ENCODE peak calls at places on chromosome 1, in nine cellular contexts. C is prostate gland; O is kidney; P is A549; Y is thoracic aorta; V is CD8-positive, alpha-beta memory T cell; J is PC-9; E is fibroblast of lung; B is neural progenitor cell. F is an unnamed sample.

GRCh38 chr1:236301080-236301957 is 19.6 kb upstream of the ERO1B start:
- DNase-seq in C (no peak), O (no peak), P (no peak), Y (no peak), V (no peak), J (no peak), E (no peak), B (no peak), F (no peak)

GRCh38 chr1:59730759-59731478 is 83.8 kb upstream of the HOOK1 start:
- DNase-seq in C (peak; percentile 20), O (no peak), P (peak; percentile 40), Y (peak; percentile 80), V (no peak), J (peak; percentile 40), E (peak; percentile 98), B (no peak), F (peak; percentile 80)

GRCh38 chr1:178220094-178220493 is 126.2 kb downstream of the RASAL2 start:
- DNase-seq in C (no peak), O (no peak), P (no peak), Y (no peak), V (no peak), J (no peak), E (peak; percentile 22), B (no peak), F (no peak)

GRCh38 chr1:164017239-164017638 is 541.7 kb upstream of the PBX1 start:
- DNase-seq in C (no peak), O (peak; percentile 27), P (no peak), Y (no peak), V (no peak), J (no peak), E (no peak), B (no peak), F (no peak)

GRCh38 chr1:98854137-98854536 is 150.5 kb downstream of the PLPPR5 start:
- DNase-seq in C (no peak), O (no peak), P (no peak), Y (no peak), V (no peak), J (no peak), E (no peak), B (no peak), F (no peak)

GRCh38 chr1:176157995-176158394 is 49.1 kb downstream of the COP1 start:
- DNase-seq in C (no peak), O (no peak), P (no peak), Y (no peak), V (no peak), J (no peak), E (no peak), B (no peak), F (no peak)

GRCh38 chr1:20308569-20308968 is 17.9 kb downstream of the VWA5B1 start:
- DNase-seq in C (no peak), O (peak; percentile 42), P (no peak), Y (no peak), V (no peak), J (no peak), E (no peak), B (no peak), F (no peak)

GRCh38 chr1:60063561-60063960 is 10.0 kb downstream of the C1orf87 start:
- DNase-seq in C (no peak), O (no peak), P (no peak), Y (no peak), V (no peak), J (no peak), E (no peak), B (no peak), F (no peak)

GRCh38 chr1:169670836-169671235 is 40.6 kb downstream of the SELL start:
- DNase-seq in C (no peak), O (no peak), P (no peak), Y (no peak), V (no peak), J (no peak), E (no peak), B (no peak), F (no peak)

GRCh38 chr1:196651637-196652215 is at the start of gene CFH:
- DNase-seq in C (no peak), O (no peak), P (no peak), Y (no peak), V (no peak), J (peak; percentile 4), E (peak; percentile 95), B (no peak), F (no peak)

GRCh38 chr1:116377564-116378529 is 4.8 kb downstream of the ATP1A1 start:
- DNase-seq in C (peak; percentile 61), O (no peak), P (no peak), Y (no peak), V (peak; percentile 22), J (no peak), E (peak; percentile 96), B (no peak), F (peak; percentile 50)

GRCh38 chr1:116382321-116382720 is 9.3 kb downstream of the ATP1A1 start:
- DNase-seq in C (no peak), O (no peak), P (no peak), Y (no peak), V (no peak), J (no peak), E (peak; percentile 75), B (no peak), F (no peak)

GRCh38 chr1:116380499-116381316 is 7.7 kb downstream of the ATP1A1 start:
- DNase-seq in C (no peak), O (no peak), P (no peak), Y (peak; percentile 11), V (no peak), J (no peak), E (no peak), B (no peak), F (no peak)

GRCh38 chr1:116379057-116379630 is 6.1 kb downstream of the ATP1A1 start:
- DNase-seq in C (no peak), O (no peak), P (no peak), Y (no peak), V (no peak), J (no peak), E (no peak), B (no peak), F (no peak)

DNA sequence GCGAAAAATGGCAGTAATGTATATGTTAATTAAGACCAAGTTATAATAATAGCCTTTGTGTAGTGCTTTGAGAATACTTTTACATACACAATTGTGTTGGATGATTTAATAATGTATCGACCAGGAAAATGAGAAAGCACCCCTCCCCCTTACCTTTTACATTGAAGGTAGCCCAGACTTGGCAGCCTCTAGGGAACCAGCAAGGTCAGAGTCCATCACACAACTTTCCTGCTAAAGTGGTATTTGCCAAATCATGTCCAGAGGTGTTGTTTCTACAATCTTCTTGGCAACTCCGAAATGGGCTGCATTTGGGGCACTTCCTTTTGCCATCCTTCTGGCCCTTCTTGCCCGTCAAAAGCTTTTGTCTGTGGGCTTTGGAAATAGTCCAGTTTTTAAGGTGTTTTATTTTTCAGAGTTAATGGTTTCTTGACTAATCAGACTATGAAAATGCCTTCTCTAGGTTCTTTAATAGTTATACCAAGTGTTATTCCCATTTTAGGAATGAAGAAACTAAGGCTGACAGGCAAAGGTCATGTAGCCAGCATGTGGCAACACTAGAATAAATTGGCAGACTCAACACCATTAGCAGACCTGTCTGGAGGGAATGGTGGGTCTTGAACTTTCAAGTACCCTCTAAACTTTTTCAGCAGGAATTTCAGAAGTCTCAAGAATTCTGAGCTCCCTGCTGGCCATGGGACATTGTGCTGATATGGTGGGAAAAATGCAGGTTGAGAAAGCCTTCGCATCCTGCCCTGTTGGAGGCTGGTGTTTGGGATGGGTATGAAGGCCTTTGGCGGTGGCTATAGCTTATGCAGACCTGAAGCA is 6.8 kb downstream of the ATP1A1 start:
- DNase-seq in C (no peak), O (no peak), P (no peak), Y (no peak), V (no peak), J (no peak), E (no peak), B (no peak), F (no peak)
- H3K4me1 ChIP-seq in C (peaks cover 8% of the 10 kb centered on the region), O (peaks cover 65% of the 10 kb centered on the region), P (peaks cover 57% of the 10 kb centered on the region), Y (peaks cover 79% of the 10 kb centered on the region), V (peaks cover 85% of the 10 kb centered on the region), J (peaks cover 63% of the 10 kb centered on the region), E (peaks cover 23% of the 10 kb centered on the region), B (peaks cover 64% of the 10 kb centered on the region), F (peaks cover 37% of the 10 kb centered on the region)

GRCh38 chr1:94324168-94324544 is 86.8 kb upstream of the ARHGAP29 start:
- DNase-seq in C (no peak), O (no peak), P (no peak), Y (no peak), V (no peak), J (no peak), E (peak; percentile 43), B (no peak), F (peak; percentile 84)

GRCh38 chr1:94321662-94322061 is 84.3 kb upstream of the ARHGAP29 start:
- DNase-seq in C (peak; percentile 71), O (no peak), P (no peak), Y (no peak), V (no peak), J (no peak), E (no peak), B (no peak), F (no peak)

GRCh38 chr1:94323311-94324167 is 86.2 kb upstream of the ARHGAP29 start:
- DNase-seq in C (no peak), O (no peak), P (no peak), Y (no peak), V (no peak), J (no peak), E (peak; percentile 21), B (no peak), F (no peak)

GRCh38 chr1:94325379-94326302 is 88.3 kb upstream of the ARHGAP29 start:
- DNase-seq in C (no peak), O (no peak), P (peak; percentile 69), Y (no peak), V (no peak), J (peak; percentile 79), E (peak; percentile 100), B (no peak), F (peak; percentile 96)

GRCh38 chr1:94322696-94323095 is 85.3 kb upstream of the ARHGAP29 start:
- DNase-seq in C (no peak), O (no peak), P (peak; percentile 25), Y (no peak), V (no peak), J (peak; percentile 80), E (peak; percentile 22), B (no peak), F (peak; percentile 76)
- H3K4me1 ChIP-seq in C (peaks cover 8% of the 10 kb centered on the region), O (peaks cover 18% of the 10 kb centered on the region), P (peaks cover 88% of the 10 kb centered on the region), Y (peaks cover 32% of the 10 kb centered on the region), V (no peaks in the 10 kb centered on the region), J (peaks cover 78% of the 10 kb centered on the region), E (peaks cover 21% of the 10 kb centered on the region), B (peaks cover 37% of the 10 kb centered on the region), F (peaks cover 84% of the 10 kb centered on the region)

DNA sequence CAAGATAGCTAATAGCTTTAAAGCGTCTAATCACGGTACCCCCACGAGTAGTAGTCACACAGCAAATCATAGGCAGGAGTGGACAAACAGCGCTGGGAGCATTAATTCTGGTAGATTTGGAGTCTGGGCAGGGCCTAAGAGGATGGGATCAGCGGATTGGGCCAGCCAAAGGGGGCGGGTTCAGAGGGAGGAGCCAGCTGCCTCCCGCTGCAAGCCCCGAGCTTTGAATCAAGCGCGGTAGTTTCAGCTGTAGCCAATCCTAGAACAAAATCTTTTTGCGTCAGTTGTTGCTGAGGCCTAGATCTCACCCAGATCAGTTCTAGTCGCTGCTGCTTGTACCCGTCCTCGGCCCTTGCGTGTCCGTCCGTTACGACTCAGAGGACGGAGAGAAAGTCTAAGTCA is 576 bp upstream of the NASP start:
- DNase-seq in C (peak; percentile 95), O (peak; percentile 97), P (peak; percentile 97), Y (peak; percentile 89), V (peak; percentile 93), J (peak; percentile 95), E (peak; percentile 95), B (peak; percentile 97), F (peak; percentile 97)
- H3K4me1 ChIP-seq in C (peaks cover 10% of the 10 kb centered on the region), O (no peaks in the 10 kb centered on the region), P (peaks cover 13% of the 10 kb centered on the region), Y (peaks cover 10% of the 10 kb centered on the region), V (peaks cover 21% of the 10 kb centered on the region), J (peaks cover 17% of the 10 kb centered on the region), E (peaks cover 5% of the 10 kb centered on the region), B (peaks cover 15% of the 10 kb centered on the region), F (peaks cover 8% of the 10 kb centered on the region)

GRCh38 chr1:165900576-165901380 is 73.4 kb downstream of the UCK2 start:
- DNase-seq in C (peak; percentile 64), O (no peak), P (no peak), Y (no peak), V (no peak), J (no peak), E (no peak), B (no peak), F (no peak)
- H3K4me1 ChIP-seq in C (no peaks in the 10 kb centered on the region), O (no peaks in the 10 kb centered on the region), P (peaks cover 20% of the 10 kb centered on the region), Y (peaks cover 39% of the 10 kb centered on the region), V (no peaks in the 10 kb centered on the region), J (no peaks in the 10 kb centered on the region), E (peaks cover 58% of the 10 kb centered on the region), B (no peaks in the 10 kb centered on the region), F (no peaks in the 10 kb centered on the region)

F was measured in Panc1.